ENCODE peak calls at places on chromosomes 2 and 18, in six cellular contexts. One of them, this sample, is unnamed.

GRCh38 chr2:160581448-160581847 is 87.8 kb upstream of the RBMS1 start:
- DNase-seq in heart left ventricle: no peak
- DNase-seq in breast epithelium: no peak
- DNase-seq in GM23248: no peak
- DNase-seq in right lobe of liver: no peak
- DNase-seq in A549: no peak
- DNase-seq in this sample: no peak

GRCh38 chr2:205741256-205741978 is 59.1 kb downstream of the NRP2 start:
- DNase-seq in heart left ventricle: no peak
- DNase-seq in breast epithelium: no peak
- DNase-seq in GM23248: no peak
- DNase-seq in right lobe of liver: no peak
- DNase-seq in A549: no peak
- DNase-seq in this sample: no peak

GRCh38 chr2:39033980-39034379 is 86.9 kb downstream of the SOS1 start:
- DNase-seq in heart left ventricle: no peak
- DNase-seq in breast epithelium: no peak
- DNase-seq in GM23248: peak; percentile 61
- DNase-seq in right lobe of liver: no peak
- DNase-seq in A549: no peak
- DNase-seq in this sample: no peak

GRCh38 chr18:55651236-55651635 is 63.2 kb upstream of the TCF4 start:
- DNase-seq in heart left ventricle: no peak
- DNase-seq in breast epithelium: no peak
- DNase-seq in GM23248: peak; percentile 10
- DNase-seq in right lobe of liver: no peak
- DNase-seq in A549: no peak
- DNase-seq in this sample: no peak

GRCh38 chr2:237702439-237703397 is 75.3 kb downstream of the LRRFIP1 start:
- DNase-seq in heart left ventricle: peak; percentile 79
- DNase-seq in breast epithelium: peak; percentile 56
- DNase-seq in GM23248: peak; percentile 83
- DNase-seq in right lobe of liver: no peak
- DNase-seq in A549: no peak
- DNase-seq in this sample: no peak

GRCh38 chr2:236070236-236070635 is 98.0 kb downstream of the GBX2 start:
- DNase-seq in heart left ventricle: no peak
- DNase-seq in breast epithelium: no peak
- DNase-seq in GM23248: no peak
- DNase-seq in right lobe of liver: no peak
- DNase-seq in A549: no peak
- DNase-seq in this sample: no peak

GRCh38 chr18:7950380-7951143 is 383.4 kb downstream of the PTPRM start:
- DNase-seq in heart left ventricle: no peak
- DNase-seq in breast epithelium: no peak
- DNase-seq in GM23248: peak; percentile 86
- DNase-seq in right lobe of liver: no peak
- DNase-seq in A549: peak; percentile 66
- DNase-seq in this sample: no peak

GRCh38 chr2:37875332-37875976 is 49.6 kb upstream of the RMDN2 start:
- DNase-seq in heart left ventricle: no peak
- DNase-seq in breast epithelium: no peak
- DNase-seq in GM23248: no peak
- DNase-seq in right lobe of liver: no peak
- DNase-seq in A549: no peak
- DNase-seq in this sample: no peak

GRCh38 chr2:85905891-85906290 is 17.1 kb upstream of the ST3GAL5 start:
- DNase-seq in heart left ventricle: no peak
- DNase-seq in breast epithelium: no peak
- DNase-seq in GM23248: no peak
- DNase-seq in right lobe of liver: no peak
- DNase-seq in A549: no peak
- DNase-seq in this sample: no peak

GRCh38 chr18:21112140-21112473 is 494 bp upstream of the ROCK1 start:
- DNase-seq in heart left ventricle: no peak
- DNase-seq in breast epithelium: no peak
- DNase-seq in GM23248: peak; percentile 90
- DNase-seq in right lobe of liver: no peak
- DNase-seq in A549: no peak
- DNase-seq in this sample: no peak

GRCh38 chr2:55252830-55253229 is 16.2 kb downstream of the MTIF2 start:
- DNase-seq in heart left ventricle: no peak
- DNase-seq in breast epithelium: no peak
- DNase-seq in GM23248: no peak
- DNase-seq in right lobe of liver: no peak
- DNase-seq in A549: no peak
- DNase-seq in this sample: no peak

GRCh38 chr2:138818479-138818878 is 38.3 kb upstream of the NXPH2 start:
- DNase-seq in heart left ventricle: no peak
- DNase-seq in breast epithelium: no peak
- DNase-seq in GM23248: no peak
- DNase-seq in right lobe of liver: no peak
- DNase-seq in A549: no peak
- DNase-seq in this sample: no peak

GRCh38 chr2:172230783-172231446 is 128.2 kb upstream of the DLX2 start:
- DNase-seq in heart left ventricle: no peak
- DNase-seq in breast epithelium: peak; percentile 65
- DNase-seq in GM23248: no peak
- DNase-seq in right lobe of liver: no peak
- DNase-seq in A549: no peak
- DNase-seq in this sample: no peak

GRCh38 chr2:225494100-225494459 is 94.6 kb downstream of the NYAP2 start:
- DNase-seq in heart left ventricle: no peak
- DNase-seq in breast epithelium: no peak
- DNase-seq in GM23248: no peak
- DNase-seq in right lobe of liver: no peak
- DNase-seq in A549: no peak
- DNase-seq in this sample: no peak

GRCh38 chr2:185381631-185382030 is 357.0 kb upstream of the FSIP2 start:
- DNase-seq in heart left ventricle: no peak
- DNase-seq in breast epithelium: no peak
- DNase-seq in GM23248: no peak
- DNase-seq in right lobe of liver: no peak
- DNase-seq in A549: no peak
- DNase-seq in this sample: no peak

GRCh38 chr18:51070545-51070944 is 40.5 kb downstream of the SMAD4 start:
- DNase-seq in heart left ventricle: no peak
- DNase-seq in breast epithelium: no peak
- DNase-seq in GM23248: peak; percentile 87
- DNase-seq in right lobe of liver: no peak
- DNase-seq in A549: no peak
- DNase-seq in this sample: peak; percentile 29

GRCh38 chr2:174397773-174398172 is 2.2 kb downstream of the SCRN3 start:
- DNase-seq in heart left ventricle: no peak
- DNase-seq in breast epithelium: no peak
- DNase-seq in GM23248: no peak
- DNase-seq in right lobe of liver: no peak
- DNase-seq in A549: no peak
- DNase-seq in this sample: no peak

GRCh38 chr18:2070636-2071035 is 500.7 kb downstream of the METTL4 start:
- DNase-seq in heart left ventricle: no peak
- DNase-seq in breast epithelium: no peak
- DNase-seq in GM23248: no peak
- DNase-seq in right lobe of liver: no peak
- DNase-seq in A549: no peak
- DNase-seq in this sample: no peak

GRCh38 chr18:40159141-40160017 is 1795.7 kb upstream of the PIK3C3 start:
- DNase-seq in heart left ventricle: no peak
- DNase-seq in breast epithelium: no peak
- DNase-seq in GM23248: peak; percentile 68
- DNase-seq in right lobe of liver: no peak
- DNase-seq in A549: no peak
- DNase-seq in this sample: no peak

GRCh38 chr2:219300022-219300421 is 9.2 kb downstream of the PTPRN start:
- DNase-seq in heart left ventricle: no peak
- DNase-seq in breast epithelium: no peak
- DNase-seq in GM23248: no peak
- DNase-seq in right lobe of liver: no peak
- DNase-seq in A549: no peak
- DNase-seq in this sample: no peak

GRCh38 chr2:98515571-98515927 is 70.9 kb downstream of the INPP4A start:
- DNase-seq in heart left ventricle: no peak
- DNase-seq in breast epithelium: no peak
- DNase-seq in GM23248: peak; percentile 49
- DNase-seq in right lobe of liver: no peak
- DNase-seq in A549: no peak
- DNase-seq in this sample: no peak

GRCh38 chr18:13628211-13628610 is 98.1 kb downstream of the FAM210A start:
- DNase-seq in heart left ventricle: no peak
- DNase-seq in breast epithelium: no peak
- DNase-seq in GM23248: no peak
- DNase-seq in right lobe of liver: no peak
- DNase-seq in A549: no peak
- DNase-seq in this sample: no peak

GRCh38 chr2:15989559-15989958 is 49.2 kb downstream of the MYCN start:
- DNase-seq in heart left ventricle: no peak
- DNase-seq in breast epithelium: no peak
- DNase-seq in GM23248: no peak
- DNase-seq in right lobe of liver: no peak
- DNase-seq in A549: no peak
- DNase-seq in this sample: no peak

GRCh38 chr2:69830045-69830905 is 815 bp downstream of the GMCL1 start:
- DNase-seq in heart left ventricle: peak; percentile 63
- DNase-seq in breast epithelium: peak; percentile 24
- DNase-seq in GM23248: peak; percentile 59
- DNase-seq in right lobe of liver: peak; percentile 56
- DNase-seq in A549: peak; percentile 17
- DNase-seq in this sample: no peak

GRCh38 chr2:43225093-43225787 is 1.2 kb downstream of the ZFP36L2 start:
- DNase-seq in heart left ventricle: peak; percentile 85
- DNase-seq in breast epithelium: peak; percentile 51
- DNase-seq in GM23248: peak; percentile 82
- DNase-seq in right lobe of liver: peak; percentile 73
- DNase-seq in A549: no peak
- DNase-seq in this sample: peak; percentile 57

GRCh38 chr2:149413487-149413886 is 83.1 kb downstream of the LYPD6 start:
- DNase-seq in heart left ventricle: no peak
- DNase-seq in breast epithelium: no peak
- DNase-seq in GM23248: no peak
- DNase-seq in right lobe of liver: no peak
- DNase-seq in A549: no peak
- DNase-seq in this sample: no peak

GRCh38 chr2:218010116-218010837 is 7.5 kb upstream of the TNS1 start:
- DNase-seq in heart left ventricle: peak; percentile 81
- DNase-seq in breast epithelium: no peak
- DNase-seq in GM23248: peak; percentile 78
- DNase-seq in right lobe of liver: no peak
- DNase-seq in A549: peak; percentile 90
- DNase-seq in this sample: no peak

GRCh38 chr2:165874445-165875039 is 79.0 kb downstream of the TTC21B start:
- DNase-seq in heart left ventricle: no peak
- DNase-seq in breast epithelium: no peak
- DNase-seq in GM23248: peak; percentile 80
- DNase-seq in right lobe of liver: no peak
- DNase-seq in A549: peak; percentile 28
- DNase-seq in this sample: no peak

GRCh38 chr2:78757191-78757590 is 268.3 kb upstream of the REG3G start:
- DNase-seq in heart left ventricle: no peak
- DNase-seq in breast epithelium: no peak
- DNase-seq in GM23248: no peak
- DNase-seq in right lobe of liver: no peak
- DNase-seq in A549: no peak
- DNase-seq in this sample: no peak

GRCh38 chr2:181904022-181904632 is 12.6 kb downstream of the ITPRID2 start:
- DNase-seq in heart left ventricle: no peak
- DNase-seq in breast epithelium: no peak
- DNase-seq in GM23248: peak; percentile 44
- DNase-seq in right lobe of liver: no peak
- DNase-seq in A549: peak; percentile 15
- DNase-seq in this sample: no peak
- H3K4me1 ChIP-seq in heart left ventricle: peaks cover 9% of the 10 kb centered on the region
- H3K4me1 ChIP-seq in breast epithelium: no peaks in the 10 kb centered on the region
- H3K4me1 ChIP-seq in GM23248: no peaks in the 10 kb centered on the region
- H3K4me1 ChIP-seq in right lobe of liver: no peaks in the 10 kb centered on the region
- H3K4me1 ChIP-seq in A549: peaks cover 21% of the 10 kb centered on the region
- H3K4me1 ChIP-seq in this sample: peaks cover 2% of the 10 kb centered on the region

GRCh38 chr2:197851451-197851850 is 47.1 kb downstream of the PLCL1 start:
- DNase-seq in heart left ventricle: no peak
- DNase-seq in breast epithelium: no peak
- DNase-seq in GM23248: no peak
- DNase-seq in right lobe of liver: no peak
- DNase-seq in A549: no peak
- DNase-seq in this sample: no peak
- H3K4me1 ChIP-seq in heart left ventricle: peaks cover 6% of the 10 kb centered on the region
- H3K4me1 ChIP-seq in breast epithelium: no peaks in the 10 kb centered on the region
- H3K4me1 ChIP-seq in GM23248: peaks cover 6% of the 10 kb centered on the region
- H3K4me1 ChIP-seq in right lobe of liver: no peaks in the 10 kb centered on the region
- H3K4me1 ChIP-seq in A549: no peaks in the 10 kb centered on the region
- H3K4me1 ChIP-seq in this sample: peaks cover 49% of the 10 kb centered on the region

DNA sequence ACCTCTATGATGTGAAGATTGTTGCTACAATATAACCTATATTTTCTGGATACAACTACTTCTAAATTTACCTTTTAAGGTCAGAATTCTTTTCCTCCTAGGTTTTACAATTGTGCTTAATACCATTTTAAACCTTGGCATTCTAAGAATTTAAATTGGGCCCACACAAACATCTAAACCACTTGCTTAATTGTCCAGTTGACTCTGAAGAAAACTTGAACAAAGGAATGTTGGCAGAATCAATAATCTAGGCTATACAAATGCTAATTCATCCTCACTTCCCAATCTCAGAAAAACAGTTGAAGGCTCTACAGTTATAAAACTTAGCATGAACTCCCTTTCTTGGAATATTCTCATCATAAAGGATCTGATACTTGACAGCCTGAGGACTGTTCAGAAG is 84.3 kb downstream of the RPRM start:
- DNase-seq in heart left ventricle: no peak
- DNase-seq in breast epithelium: no peak
- DNase-seq in GM23248: no peak
- DNase-seq in right lobe of liver: no peak
- DNase-seq in A549: no peak
- DNase-seq in this sample: no peak
- H3K4me1 ChIP-seq in heart left ventricle: no peaks in the 10 kb centered on the region
- H3K4me1 ChIP-seq in breast epithelium: no peaks in the 10 kb centered on the region
- H3K4me1 ChIP-seq in GM23248: no peaks in the 10 kb centered on the region
- H3K4me1 ChIP-seq in right lobe of liver: no peaks in the 10 kb centered on the region
- H3K4me1 ChIP-seq in A549: no peaks in the 10 kb centered on the region
- H3K4me1 ChIP-seq in this sample: no peaks in the 10 kb centered on the region

GRCh38 chr2:127095367-127095641 is 11.7 kb downstream of the BIN1 start:
- DNase-seq in heart left ventricle: no peak
- DNase-seq in breast epithelium: no peak
- DNase-seq in GM23248: no peak
- DNase-seq in right lobe of liver: no peak
- DNase-seq in A549: no peak
- DNase-seq in this sample: no peak

GRCh38 chr2:127096718-127097470 is 10.1 kb downstream of the BIN1 start:
- DNase-seq in heart left ventricle: peak; percentile 51
- DNase-seq in breast epithelium: no peak
- DNase-seq in GM23248: no peak
- DNase-seq in right lobe of liver: peak; percentile 77
- DNase-seq in A549: no peak
- DNase-seq in this sample: peak; percentile 90

GRCh38 chr2:127095784-127096183 is 11.2 kb downstream of the BIN1 start:
- DNase-seq in heart left ventricle: no peak
- DNase-seq in breast epithelium: no peak
- DNase-seq in GM23248: no peak
- DNase-seq in right lobe of liver: no peak
- DNase-seq in A549: no peak
- DNase-seq in this sample: no peak

GRCh38 chr2:127097471-127097765 is 9.5 kb downstream of the BIN1 start:
- DNase-seq in heart left ventricle: no peak
- DNase-seq in breast epithelium: no peak
- DNase-seq in GM23248: no peak
- DNase-seq in right lobe of liver: no peak
- DNase-seq in A549: no peak
- DNase-seq in this sample: no peak

GRCh38 chr2:127096280-127096679 is 10.7 kb downstream of the BIN1 start:
- DNase-seq in heart left ventricle: peak; percentile 39
- DNase-seq in breast epithelium: no peak
- DNase-seq in GM23248: no peak
- DNase-seq in right lobe of liver: no peak
- DNase-seq in A549: no peak
- DNase-seq in this sample: no peak
- H3K4me1 ChIP-seq in heart left ventricle: peaks cover 6% of the 10 kb centered on the region
- H3K4me1 ChIP-seq in breast epithelium: no peaks in the 10 kb centered on the region
- H3K4me1 ChIP-seq in GM23248: peaks cover 21% of the 10 kb centered on the region
- H3K4me1 ChIP-seq in right lobe of liver: no peaks in the 10 kb centered on the region
- H3K4me1 ChIP-seq in A549: peaks cover 63% of the 10 kb centered on the region
- H3K4me1 ChIP-seq in this sample: peaks cover 100% of the 10 kb centered on the region